ENCODE peak calls at places on chromosomes 2 and 18, in ten cellular contexts. One of them, this sample, is unnamed.

GRCh38 chr2:116669782-116670181 is 1144.7 kb upstream of the DDX18 start:
- DNase-seq in AG20443: no peak
- DNase-seq in mesenchymal stem cell: peak; percentile 17
- DNase-seq in sigmoid colon: no peak
- DNase-seq in amniotic stem cell: no peak
- DNase-seq in T47D: no peak
- DNase-seq in hippocampal formation: no peak
- DNase-seq in NCI-H1417: no peak
- DNase-seq in RPMI7951: no peak
- DNase-seq in MCF 10A: peak; percentile 51
- DNase-seq in this sample: no peak

GRCh38 chr2:236546561-236546961 is 23.1 kb upstream of the ACKR3 start:
- DNase-seq in RPMI7951: no peak
- DNase-seq in NCI-H1417: no peak
- DNase-seq in sigmoid colon: no peak
- DNase-seq in MCF 10A: no peak
- DNase-seq in hippocampal formation: no peak
- DNase-seq in AG20443: no peak
- DNase-seq in T47D: no peak
- DNase-seq in mesenchymal stem cell: no peak
- DNase-seq in amniotic stem cell: no peak
- DNase-seq in this sample: no peak

GRCh38 chr2:74428675-74429074 is 7.1 kb downstream of the WDR54 start:
- DNase-seq in RPMI7951: no peak
- DNase-seq in MCF 10A: no peak
- DNase-seq in sigmoid colon: peak; percentile 50
- DNase-seq in AG20443: no peak
- DNase-seq in NCI-H1417: no peak
- DNase-seq in T47D: no peak
- DNase-seq in hippocampal formation: no peak
- DNase-seq in amniotic stem cell: no peak
- DNase-seq in mesenchymal stem cell: no peak
- DNase-seq in this sample: no peak

GRCh38 chr18:8139127-8139591 is 470.1 kb upstream of the RAB12 start:
- DNase-seq in hippocampal formation: no peak
- DNase-seq in mesenchymal stem cell: no peak
- DNase-seq in amniotic stem cell: no peak
- DNase-seq in NCI-H1417: no peak
- DNase-seq in AG20443: no peak
- DNase-seq in RPMI7951: no peak
- DNase-seq in T47D: no peak
- DNase-seq in MCF 10A: no peak
- DNase-seq in sigmoid colon: no peak
- DNase-seq in this sample: no peak

GRCh38 chr2:10947005-10947440 is 35.3 kb downstream of the KCNF1 start:
- DNase-seq in RPMI7951: peak; percentile 40
- DNase-seq in T47D: no peak
- DNase-seq in MCF 10A: peak; percentile 63
- DNase-seq in amniotic stem cell: no peak
- DNase-seq in AG20443: peak; percentile 48
- DNase-seq in sigmoid colon: no peak
- DNase-seq in mesenchymal stem cell: peak; percentile 50
- DNase-seq in hippocampal formation: no peak
- DNase-seq in NCI-H1417: no peak
- DNase-seq in this sample: no peak

GRCh38 chr2:232896700-232897385 is 26.8 kb downstream of the SNORC start:
- DNase-seq in sigmoid colon: no peak
- DNase-seq in AG20443: no peak
- DNase-seq in MCF 10A: no peak
- DNase-seq in RPMI7951: no peak
- DNase-seq in amniotic stem cell: no peak
- DNase-seq in T47D: no peak
- DNase-seq in NCI-H1417: no peak
- DNase-seq in mesenchymal stem cell: no peak
- DNase-seq in hippocampal formation: no peak
- DNase-seq in this sample: no peak

GRCh38 chr2:101817488-101817887 is 120.0 kb downstream of the MAP4K4 start:
- DNase-seq in sigmoid colon: no peak
- DNase-seq in mesenchymal stem cell: no peak
- DNase-seq in amniotic stem cell: no peak
- DNase-seq in RPMI7951: no peak
- DNase-seq in hippocampal formation: no peak
- DNase-seq in T47D: no peak
- DNase-seq in NCI-H1417: no peak
- DNase-seq in AG20443: no peak
- DNase-seq in MCF 10A: no peak
- DNase-seq in this sample: no peak

GRCh38 chr18:21489119-21489750 is 111.3 kb downstream of the ESCO1 start:
- DNase-seq in T47D: peak; percentile 34
- DNase-seq in amniotic stem cell: no peak
- DNase-seq in RPMI7951: peak; percentile 45
- DNase-seq in mesenchymal stem cell: peak; percentile 54
- DNase-seq in hippocampal formation: peak; percentile 17
- DNase-seq in MCF 10A: peak; percentile 74
- DNase-seq in AG20443: peak; percentile 72
- DNase-seq in sigmoid colon: no peak
- DNase-seq in NCI-H1417: peak; percentile 28
- DNase-seq in this sample: no peak

This sample was measured in AG09319.